ENCODE peak calls at places on chromosomes 16 and 17, in six cellular contexts. One of them, this sample, is unnamed.
A peak's percentile ranks its signal among the peaks of the same experiment; 100 is the strongest.

GRCh38 chr16:16120382-16121184 is 102.7 kb downstream of the ABCC6 start:
- DNase-seq in neural progenitor cell: no peak
- DNase-seq in body of pancreas: peak; percentile 16
- DNase-seq in uterus: peak; percentile 47
- DNase-seq in GM23338: no peak
- DNase-seq in spleen: peak; percentile 81
- DNase-seq in this sample: peak; percentile 66

GRCh38 chr16:58658796-58659211 is 25.8 kb downstream of the SLC38A7 start:
- DNase-seq in neural progenitor cell: no peak
- DNase-seq in body of pancreas: no peak
- DNase-seq in uterus: no peak
- DNase-seq in GM23338: no peak
- DNase-seq in spleen: no peak
- DNase-seq in this sample: no peak

GRCh38 chr17:4248504-4249277 is 15.1 kb downstream of the ANKFY1 start:
- DNase-seq in neural progenitor cell: no peak
- DNase-seq in body of pancreas: no peak
- DNase-seq in uterus: no peak
- DNase-seq in GM23338: no peak
- DNase-seq in spleen: no peak
- DNase-seq in this sample: no peak

GRCh38 chr16:31402687-31403086 is 9.6 kb downstream of the ITGAD start:
- DNase-seq in neural progenitor cell: no peak
- DNase-seq in body of pancreas: no peak
- DNase-seq in uterus: no peak
- DNase-seq in GM23338: no peak
- DNase-seq in spleen: no peak
- DNase-seq in this sample: no peak

GRCh38 chr16:27980076-27980775 is 83.3 kb downstream of the GSG1L start:
- DNase-seq in neural progenitor cell: no peak
- DNase-seq in body of pancreas: no peak
- DNase-seq in uterus: no peak
- DNase-seq in GM23338: no peak
- DNase-seq in spleen: peak; percentile 34
- DNase-seq in this sample: no peak

GRCh38 chr17:10547351-10547750 is 2.1 kb downstream of the MYH2 start:
- DNase-seq in neural progenitor cell: no peak
- DNase-seq in body of pancreas: no peak
- DNase-seq in uterus: no peak
- DNase-seq in GM23338: no peak
- DNase-seq in spleen: no peak
- DNase-seq in this sample: no peak

GRCh38 chr16:12158428-12158827 is 181.9 kb downstream of the SNX29 start:
- DNase-seq in neural progenitor cell: no peak
- DNase-seq in body of pancreas: no peak
- DNase-seq in uterus: no peak
- DNase-seq in GM23338: no peak
- DNase-seq in spleen: peak; percentile 12
- DNase-seq in this sample: no peak

GRCh38 chr16:65373095-65373494 is 251.2 kb upstream of the CDH11 start:
- DNase-seq in neural progenitor cell: no peak
- DNase-seq in body of pancreas: no peak
- DNase-seq in uterus: no peak
- DNase-seq in GM23338: no peak
- DNase-seq in spleen: no peak
- DNase-seq in this sample: no peak

GRCh38 chr17:56623383-56623782 is 29.9 kb downstream of the NOG start:
- DNase-seq in neural progenitor cell: no peak
- DNase-seq in body of pancreas: no peak
- DNase-seq in uterus: no peak
- DNase-seq in GM23338: no peak
- DNase-seq in spleen: no peak
- DNase-seq in this sample: no peak

GRCh38 chr16:52528393-52529080 is 18.4 kb downstream of the TOX3 start:
- DNase-seq in neural progenitor cell: no peak
- DNase-seq in body of pancreas: no peak
- DNase-seq in uterus: no peak
- DNase-seq in GM23338: peak; percentile 36
- DNase-seq in spleen: no peak
- DNase-seq in this sample: no peak

DNA sequence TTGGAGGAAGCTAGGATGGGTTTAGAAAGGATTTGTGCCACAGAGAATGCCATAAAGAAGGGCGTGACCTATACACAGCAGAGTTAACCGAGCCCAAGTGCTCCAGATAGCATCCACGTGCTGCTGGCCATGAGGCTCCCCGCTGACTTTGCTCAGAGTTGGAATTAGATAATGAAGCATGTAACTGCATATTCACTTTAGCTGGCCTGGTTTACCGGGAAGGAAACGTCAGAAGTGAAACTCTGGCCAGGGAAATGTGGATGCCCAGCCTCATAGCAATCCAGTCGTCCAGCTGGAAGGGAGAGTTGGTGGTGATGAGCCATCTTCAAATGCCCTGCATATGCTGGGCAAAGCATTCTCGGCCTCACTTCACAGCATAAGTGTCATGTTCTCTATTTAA is 6.1 kb downstream of the KRT35 start:
- DNase-seq in neural progenitor cell: no peak
- DNase-seq in body of pancreas: no peak
- DNase-seq in uterus: no peak
- DNase-seq in GM23338: no peak
- DNase-seq in spleen: no peak
- DNase-seq in this sample: no peak
- H3K27ac ChIP-seq in neural progenitor cell: no peak overlapping the region
- H3K27ac ChIP-seq in body of pancreas: no peak overlapping the region
- H3K27ac ChIP-seq in uterus: no peak overlapping the region
- H3K27ac ChIP-seq in GM23338: no peak overlapping the region
- H3K27ac ChIP-seq in spleen: no peak overlapping the region
- H3K27ac ChIP-seq in this sample: no peak overlapping the region

DNA sequence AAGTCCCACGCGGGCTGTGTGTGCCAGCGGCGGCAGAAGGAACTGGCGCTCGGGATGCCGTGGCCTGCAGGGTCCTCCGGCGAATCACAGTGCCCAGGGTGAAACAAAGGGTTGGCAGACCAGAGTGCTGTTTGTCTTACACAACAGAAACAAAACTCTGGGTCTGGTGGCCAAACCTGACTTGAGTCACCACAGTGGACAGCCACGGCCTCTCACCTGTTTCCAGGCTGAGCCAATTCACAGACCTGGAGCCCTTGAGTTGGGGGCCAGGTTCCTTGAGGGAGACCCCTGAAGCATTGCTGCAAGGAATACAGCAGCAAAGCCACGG is 2.1 kb upstream of the CHMP6 start:
- DNase-seq in neural progenitor cell: no peak
- DNase-seq in body of pancreas: no peak
- DNase-seq in uterus: no peak
- DNase-seq in GM23338: no peak
- DNase-seq in spleen: no peak
- DNase-seq in this sample: no peak
- H3K4me1 ChIP-seq in neural progenitor cell: peaks cover 6% of the 10 kb centered on the region
- H3K4me1 ChIP-seq in body of pancreas: peaks cover 35% of the 10 kb centered on the region
- H3K4me1 ChIP-seq in uterus: no peaks in the 10 kb centered on the region
- H3K4me1 ChIP-seq in GM23338: peaks cover 4% of the 10 kb centered on the region
- H3K4me1 ChIP-seq in spleen: peaks cover 68% of the 10 kb centered on the region
- H3K4me1 ChIP-seq in this sample: peaks cover 24% of the 10 kb centered on the region

DNA sequence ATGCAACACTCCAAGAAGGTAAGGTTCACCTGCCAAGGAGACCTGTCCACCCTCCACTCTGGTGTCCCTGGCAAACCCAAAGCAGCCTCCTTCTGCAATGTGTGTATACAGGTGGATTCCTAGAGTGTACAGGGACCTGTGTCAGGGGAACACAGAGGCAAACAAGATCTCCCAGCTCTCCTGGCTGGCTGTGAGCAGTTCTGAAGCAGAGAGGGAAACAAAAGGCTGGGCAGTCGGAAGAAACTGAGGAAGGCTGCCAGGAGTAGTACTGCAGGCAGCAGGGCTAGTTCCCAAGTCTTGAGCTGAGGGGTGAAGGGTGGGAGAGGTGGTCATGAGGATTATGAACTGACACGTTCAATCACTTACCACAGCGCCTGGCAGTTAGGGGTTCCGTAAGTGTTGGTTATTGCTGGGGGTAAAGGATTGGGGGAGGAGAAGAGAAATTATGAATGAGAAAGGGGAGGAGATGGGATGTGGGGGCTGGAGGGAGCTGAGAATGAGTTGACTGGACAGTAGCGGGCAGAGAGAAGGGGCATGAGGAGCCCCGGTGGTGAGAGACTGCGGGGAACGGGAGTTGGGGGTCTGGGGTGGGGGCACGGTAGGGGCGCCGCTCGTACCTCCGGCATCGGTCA is 737 bp downstream of the KCTD13 start:
- DNase-seq in neural progenitor cell: peak; percentile 35
- DNase-seq in body of pancreas: no peak
- DNase-seq in uterus: no peak
- DNase-seq in GM23338: peak; percentile 9
- DNase-seq in spleen: no peak
- DNase-seq in this sample: no peak
- H3K27ac ChIP-seq in neural progenitor cell: no peak overlapping the region
- H3K27ac ChIP-seq in body of pancreas: no peak overlapping the region
- H3K27ac ChIP-seq in uterus: no peak overlapping the region
- H3K27ac ChIP-seq in GM23338: no peak overlapping the region
- H3K27ac ChIP-seq in spleen: no peak overlapping the region
- H3K27ac ChIP-seq in this sample: peak overlapping the region; percentile 85

GRCh38 chr16:67549240-67549639 is 13.1 kb upstream of the CTCF start:
- DNase-seq in neural progenitor cell: no peak
- DNase-seq in body of pancreas: no peak
- DNase-seq in uterus: no peak
- DNase-seq in GM23338: no peak
- DNase-seq in spleen: peak; percentile 29
- DNase-seq in this sample: no peak
- H3K4me1 ChIP-seq in neural progenitor cell: no peaks in the 10 kb centered on the region
- H3K4me1 ChIP-seq in body of pancreas: peaks cover 35% of the 10 kb centered on the region
- H3K4me1 ChIP-seq in uterus: no peaks in the 10 kb centered on the region
- H3K4me1 ChIP-seq in GM23338: no peaks in the 10 kb centered on the region
- H3K4me1 ChIP-seq in spleen: peaks cover 79% of the 10 kb centered on the region
- H3K4me1 ChIP-seq in this sample: peaks cover 27% of the 10 kb centered on the region

DNA sequence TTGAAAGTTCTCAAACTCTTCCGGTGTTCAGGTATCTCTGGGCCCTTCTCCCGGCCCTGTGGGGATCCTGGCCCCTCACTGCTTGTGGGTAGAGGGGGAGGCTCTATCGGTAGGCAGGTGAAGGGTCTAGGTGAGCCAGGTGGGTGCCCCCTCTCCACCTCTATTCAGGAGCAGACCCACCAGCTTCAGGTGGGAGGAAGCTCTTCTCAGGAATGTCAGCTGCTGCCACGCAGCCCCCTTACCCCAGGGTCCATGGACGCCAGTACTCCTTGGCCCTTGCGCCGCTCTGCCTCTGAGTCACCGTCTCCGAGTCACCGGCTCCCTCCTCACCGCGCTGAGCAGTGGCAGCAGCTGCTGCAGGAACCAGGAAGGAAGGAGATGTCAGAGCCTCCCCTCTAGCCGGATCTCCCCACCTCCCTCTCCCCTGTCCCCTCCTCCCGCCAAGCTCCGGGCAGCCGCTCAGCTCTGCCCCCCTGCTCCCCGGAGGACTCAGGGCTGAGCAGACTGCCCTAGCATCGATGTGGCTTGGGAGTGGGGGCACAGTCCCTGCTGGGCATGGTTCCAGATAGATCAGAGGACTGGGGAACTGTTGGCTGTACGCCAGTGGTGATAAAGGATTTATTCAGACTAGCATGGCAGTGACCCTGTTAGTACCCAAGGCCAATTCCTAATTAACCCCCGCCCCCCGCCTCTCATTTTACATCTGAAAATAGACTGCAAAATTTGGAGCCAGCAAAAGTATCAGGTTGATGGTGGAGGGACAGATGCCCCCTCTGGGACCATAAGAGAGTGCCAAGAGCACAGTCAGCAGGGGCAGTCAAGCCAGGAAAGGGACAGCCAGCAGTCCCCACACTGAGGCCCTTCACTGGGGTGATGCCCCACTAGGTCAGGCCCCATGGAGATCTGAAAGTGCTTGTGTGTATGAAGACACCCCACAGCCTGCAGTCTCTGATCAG is at the start of gene OSBPL7:
- DNase-seq in neural progenitor cell: peak; percentile 79
- DNase-seq in body of pancreas: peak; percentile 89
- DNase-seq in uterus: peak; percentile 59
- DNase-seq in GM23338: peak; percentile 83
- DNase-seq in spleen: peak; percentile 94
- DNase-seq in this sample: peak; percentile 87
- H3K27ac ChIP-seq in neural progenitor cell: no peak within 1 kb of the TSS
- H3K27ac ChIP-seq in body of pancreas: peak within 1 kb of the TSS; percentile 76
- H3K27ac ChIP-seq in uterus: peak within 1 kb of the TSS; percentile 36
- H3K27ac ChIP-seq in GM23338: no peak within 1 kb of the TSS
- H3K27ac ChIP-seq in spleen: peak within 1 kb of the TSS; percentile 39
- H3K27ac ChIP-seq in this sample: peak within 1 kb of the TSS; percentile 30

GRCh38 chr17:8955560-8955959 is 9.9 kb downstream of the PIK3R5 start:
- DNase-seq in neural progenitor cell: no peak
- DNase-seq in body of pancreas: peak; percentile 65
- DNase-seq in uterus: no peak
- DNase-seq in GM23338: no peak
- DNase-seq in spleen: peak; percentile 18
- DNase-seq in this sample: no peak

GRCh38 chr17:8956521-8956920 is 9.0 kb downstream of the PIK3R5 start:
- DNase-seq in neural progenitor cell: no peak
- DNase-seq in body of pancreas: no peak
- DNase-seq in uterus: no peak
- DNase-seq in GM23338: no peak
- DNase-seq in spleen: no peak
- DNase-seq in this sample: no peak

GRCh38 chr17:8953152-8953885 is 12.2 kb downstream of the PIK3R5 start:
- DNase-seq in neural progenitor cell: no peak
- DNase-seq in body of pancreas: no peak
- DNase-seq in uterus: no peak
- DNase-seq in GM23338: no peak
- DNase-seq in spleen: peak; percentile 46
- DNase-seq in this sample: no peak

GRCh38 chr17:8955021-8955420 is 10.5 kb downstream of the PIK3R5 start:
- DNase-seq in neural progenitor cell: no peak
- DNase-seq in body of pancreas: no peak
- DNase-seq in uterus: no peak
- DNase-seq in GM23338: no peak
- DNase-seq in spleen: peak; percentile 78
- DNase-seq in this sample: no peak

GRCh38 chr17:8954339-8954738 is 11.2 kb downstream of the PIK3R5 start:
- DNase-seq in neural progenitor cell: peak; percentile 22
- DNase-seq in body of pancreas: peak; percentile 78
- DNase-seq in uterus: peak; percentile 24
- DNase-seq in GM23338: peak; percentile 61
- DNase-seq in spleen: peak; percentile 95
- DNase-seq in this sample: peak; percentile 60
- H3K4me1 ChIP-seq in neural progenitor cell: peaks cover 6% of the 10 kb centered on the region
- H3K4me1 ChIP-seq in body of pancreas: no peaks in the 10 kb centered on the region
- H3K4me1 ChIP-seq in uterus: no peaks in the 10 kb centered on the region
- H3K4me1 ChIP-seq in GM23338: no peaks in the 10 kb centered on the region
- H3K4me1 ChIP-seq in spleen: peaks cover 92% of the 10 kb centered on the region
- H3K4me1 ChIP-seq in this sample: no peaks in the 10 kb centered on the region